ENCODE peak calls at places on chromosomes 11 and 22, in seven cellular contexts. H is lower lobe of right lung, Z is colonic mucosa, V is Panc1, X is small intestine, P is sigmoid colon, B is neural progenitor cell. S is an unnamed sample.

GRCh38 chr11:20029193-20029592 is 131.1 kb downstream of the DBX1 start:
- DNase-seq in H (no peak), X (no peak), P (no peak), V (no peak), B (no peak), Z (no peak), S (no peak)

GRCh38 chr11:37972691-37973090 is 1374.7 kb upstream of the RAG2 start:
- DNase-seq in Z (no peak), V (no peak), P (no peak), X (no peak), B (no peak), H (no peak), S (no peak)

GRCh38 chr11:94790771-94791180 is 22.6 kb downstream of the AMOTL1 start:
- DNase-seq in H (no peak), Z (no peak), X (peak; percentile 26), P (no peak), B (no peak), V (no peak), S (no peak)

GRCh38 chr11:130337281-130338089 is 22.8 kb upstream of the ZBTB44 start:
- DNase-seq in H (no peak), B (no peak), V (no peak), Z (no peak), X (no peak), P (no peak), S (no peak)

GRCh38 chr11:75031771-75032549 is 43.2 kb downstream of the NEU3 start:
- DNase-seq in X (peak; percentile 75), V (no peak), B (peak; percentile 81), P (peak; percentile 72), Z (peak; percentile 77), H (peak; percentile 77), S (no peak)

GRCh38 chr11:19715373-19715772 is 2.7 kb downstream of the NAV2 start:
- DNase-seq in X (peak; percentile 30), V (peak; percentile 83), B (no peak), Z (no peak), P (no peak), H (no peak), S (no peak)

GRCh38 chr22:44045171-44045570 is 21.1 kb downstream of the PARVB start:
- DNase-seq in Z (no peak), X (no peak), B (no peak), H (no peak), V (no peak), P (no peak), S (no peak)

GRCh38 chr11:101523193-101523592 is 60.6 kb downstream of the TRPC6 start:
- DNase-seq in H (no peak), B (no peak), X (no peak), P (no peak), V (no peak), Z (no peak), S (no peak)

DNA sequence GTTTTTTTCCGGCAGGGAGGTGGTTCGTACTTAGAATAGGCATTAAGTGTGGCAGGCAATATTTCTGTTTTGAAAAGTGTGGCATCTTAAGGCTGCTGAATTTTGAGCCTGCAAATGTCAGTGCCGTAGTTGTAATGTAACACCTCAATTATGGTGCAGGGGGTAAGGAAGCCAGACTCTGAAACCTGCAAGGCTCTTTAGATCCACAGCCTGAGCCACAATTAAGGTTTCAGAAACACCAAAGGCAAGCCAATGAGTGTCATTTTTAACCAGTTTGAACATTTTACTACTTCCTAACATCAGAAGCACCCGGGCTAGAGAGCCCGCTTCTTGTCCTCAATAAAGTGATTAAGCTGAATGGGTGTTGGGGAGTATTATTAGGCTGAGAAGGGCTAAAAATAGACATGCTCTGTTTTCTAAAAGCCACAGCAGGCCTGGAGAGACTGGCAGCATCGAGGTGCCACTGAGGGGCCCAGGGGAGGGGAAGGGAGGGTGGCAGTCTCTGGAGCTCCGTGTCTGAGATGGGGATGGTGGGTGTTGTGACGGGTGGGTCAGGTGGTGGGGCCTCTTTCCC is 113.4 kb downstream of the ZBTB16 start:
- DNase-seq in X (no peak), B (no peak), V (no peak), H (no peak), P (no peak), Z (no peak), S (no peak)
- H3K27ac ChIP-seq in X (peak overlapping the region; percentile 77), B (peak overlapping the region; percentile 19), V (no peak overlapping the region), H (peak overlapping the region; percentile 88), P (peak overlapping the region; percentile 94), Z (no peak overlapping the region), S (no peak overlapping the region)

DNA sequence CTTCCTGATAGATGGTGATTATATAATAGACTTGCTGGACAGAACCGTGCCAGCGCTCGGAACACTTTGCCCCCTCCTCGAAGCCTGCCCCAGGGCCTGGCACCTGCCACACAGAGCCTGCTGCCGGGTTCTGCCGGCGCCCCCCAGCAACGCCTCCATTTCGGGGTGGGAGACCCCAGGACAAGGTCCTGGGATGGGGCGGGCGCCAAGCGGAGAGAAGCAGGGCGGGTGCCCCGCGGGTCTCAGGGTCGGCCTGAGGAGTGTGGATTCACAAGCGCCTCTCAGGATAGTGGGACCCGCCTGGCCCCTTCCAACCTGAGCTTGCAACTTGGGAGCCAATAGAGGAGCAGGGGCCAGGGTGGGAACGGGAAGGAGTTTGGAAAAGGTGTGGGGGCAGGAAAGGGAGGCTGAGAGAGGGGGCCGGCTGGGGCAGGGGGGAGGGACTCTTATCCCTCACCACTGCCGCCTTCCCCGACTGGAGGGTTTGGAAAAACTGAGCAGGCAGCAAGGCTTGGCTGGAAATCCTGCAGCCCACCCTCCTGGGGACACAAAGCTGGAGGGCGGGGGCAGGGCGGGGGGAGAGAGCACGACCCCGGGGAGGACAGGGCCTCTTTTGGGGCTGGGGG is 3.3 kb upstream of the BCL9L start:
- DNase-seq in H (peak; percentile 65), B (no peak), V (no peak), X (peak; percentile 57), Z (peak; percentile 65), P (peak; percentile 88), S (peak; percentile 78)
- H3K4me1 ChIP-seq in H (peaks cover 44% of the 10 kb centered on the region), B (peaks cover 22% of the 10 kb centered on the region), V (peaks cover 25% of the 10 kb centered on the region), X (peaks cover 2% of the 10 kb centered on the region), Z (peaks cover 4% of the 10 kb centered on the region), P (peaks cover 55% of the 10 kb centered on the region), S (peaks cover 8% of the 10 kb centered on the region)

DNA sequence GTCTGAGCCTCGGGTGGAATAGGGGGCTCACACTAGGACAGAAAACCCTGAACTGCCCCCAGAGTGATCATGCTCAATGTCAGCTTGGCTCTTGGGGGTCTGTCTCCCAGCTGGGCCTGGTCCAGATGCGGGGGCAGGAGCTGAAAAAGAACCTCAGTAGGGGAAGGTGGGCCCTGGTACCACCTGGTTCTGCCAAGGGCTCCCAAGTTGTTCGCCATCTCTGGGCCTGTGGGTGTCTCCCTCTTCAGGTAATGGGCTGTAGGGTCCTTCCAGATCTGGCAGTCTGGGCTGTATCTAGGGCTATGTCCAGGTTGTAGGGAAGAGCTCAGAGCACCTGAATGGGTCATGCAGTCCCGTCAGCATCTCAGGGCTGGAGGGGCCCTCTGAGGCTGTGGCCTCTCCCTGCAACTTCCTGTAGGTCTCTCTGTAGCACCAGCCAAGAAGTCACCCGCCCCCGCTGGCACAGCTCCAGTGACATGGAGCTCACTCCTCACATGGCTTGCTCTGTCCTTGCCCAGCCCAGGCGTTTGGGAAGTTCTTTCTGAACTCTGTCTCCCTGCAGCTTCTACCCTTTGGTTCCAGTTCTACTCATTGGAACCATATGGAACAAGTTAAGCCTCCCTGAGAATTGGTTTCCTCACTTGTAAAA is 33.0 kb upstream of the SOX10 start:
- DNase-seq in Z (peak; percentile 76), X (peak; percentile 43), V (no peak), P (peak; percentile 93), B (no peak), H (peak; percentile 89), S (no peak)
- H3K27ac ChIP-seq in Z (no peak overlapping the region), X (no peak overlapping the region), V (no peak overlapping the region), P (peak overlapping the region; percentile 77), B (peak overlapping the region; percentile 70), H (peak overlapping the region; percentile 69), S (no peak overlapping the region)

GRCh38 chr11:48012051-48012391 is 31.7 kb downstream of the PTPRJ start:
- DNase-seq in Z (no peak), X (peak; percentile 31), P (peak; percentile 24), H (no peak), V (no peak), B (no peak), S (no peak)
- H3K4me1 ChIP-seq in Z (peaks cover 7% of the 10 kb centered on the region), X (peaks cover under 1% of the 10 kb centered on the region), P (peaks cover 17% of the 10 kb centered on the region), H (peaks cover 52% of the 10 kb centered on the region), V (peaks cover 19% of the 10 kb centered on the region), B (peaks cover 15% of the 10 kb centered on the region), S (peaks cover 5% of the 10 kb centered on the region)

GRCh38 chr11:33691051-33691864 is 9.4 kb downstream of the C11orf91 start:
- DNase-seq in X (peak; percentile 51), V (no peak), P (no peak), B (no peak), H (no peak), Z (peak; percentile 60), S (no peak)
- H3K27ac ChIP-seq in X (peak overlapping the region; percentile 9), V (peak overlapping the region; percentile 94), P (peak overlapping the region; percentile 73), B (no peak overlapping the region), H (peak overlapping the region; percentile 82), Z (peak overlapping the region; percentile 84), S (peak overlapping the region; percentile 100)

DNA sequence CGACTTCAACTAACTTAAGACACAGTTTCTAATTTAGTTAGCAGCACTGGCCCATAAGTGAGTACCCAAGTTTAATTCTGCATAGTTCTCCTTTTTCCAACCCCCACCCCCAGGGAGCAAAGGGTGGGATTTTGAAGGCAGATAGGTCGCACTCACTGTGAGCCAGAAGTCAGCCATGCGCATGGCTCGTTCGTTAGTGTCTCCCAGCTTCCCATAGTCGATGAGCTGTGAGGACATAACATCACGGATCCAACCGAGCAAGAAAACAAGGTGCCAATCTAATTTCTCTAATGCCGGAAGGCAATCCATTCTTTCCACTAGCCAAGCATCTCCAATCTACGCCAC is 577 bp downstream of the MRPL17 start:
- DNase-seq in V (no peak), P (no peak), X (no peak), B (no peak), H (no peak), Z (no peak), S (no peak)
- H3K4me1 ChIP-seq in V (peaks cover 16% of the 10 kb centered on the region), P (peaks cover 24% of the 10 kb centered on the region), X (peaks cover 6% of the 10 kb centered on the region), B (peaks cover 15% of the 10 kb centered on the region), H (peaks cover 23% of the 10 kb centered on the region), Z (no peaks in the 10 kb centered on the region), S (peaks cover 6% of the 10 kb centered on the region)

GRCh38 chr11:105718641-105719040 is 108.8 kb downstream of the GRIA4 start:
- DNase-seq in X (no peak), Z (no peak), V (peak; percentile 24), P (no peak), B (peak; percentile 38), H (no peak), S (no peak)
- H3K27ac ChIP-seq in X (no peak overlapping the region), Z (no peak overlapping the region), V (peak overlapping the region; percentile 67), P (no peak overlapping the region), B (no peak overlapping the region), H (no peak overlapping the region), S (no peak overlapping the region)